ENCODE peak calls at places on chromosomes 3 and 15, in seven cellular contexts. One of them, this sample, is unnamed.

GRCh38 chr15:52337198-52337853 is 41.7 kb upstream of the MYO5C start:
- DNase-seq in fibroblast of the aortic adventitia: peak
- DNase-seq in naive thymus-derived CD4-positive, alpha-beta T cell: no peak
- DNase-seq in A549: peak
- DNase-seq in GM23338: peak
- DNase-seq in upper lobe of right lung: no peak
- DNase-seq in lower lobe of right lung: no peak
- DNase-seq in this sample: peak

GRCh38 chr3:10798600-10799367 is 17.2 kb upstream of the SLC6A11 start:
- DNase-seq in fibroblast of the aortic adventitia: no peak
- DNase-seq in naive thymus-derived CD4-positive, alpha-beta T cell: no peak
- DNase-seq in A549: no peak
- DNase-seq in GM23338: no peak
- DNase-seq in upper lobe of right lung: no peak
- DNase-seq in lower lobe of right lung: no peak
- DNase-seq in this sample: no peak

GRCh38 chr3:1348547-1348946 is 255.7 kb downstream of the CNTN6 start:
- DNase-seq in fibroblast of the aortic adventitia: peak
- DNase-seq in naive thymus-derived CD4-positive, alpha-beta T cell: no peak
- DNase-seq in A549: no peak
- DNase-seq in GM23338: peak
- DNase-seq in upper lobe of right lung: no peak
- DNase-seq in lower lobe of right lung: no peak
- DNase-seq in this sample: no peak

GRCh38 chr3:14886101-14886500 is 61.3 kb upstream of the NR2C2 start:
- DNase-seq in fibroblast of the aortic adventitia: no peak
- DNase-seq in naive thymus-derived CD4-positive, alpha-beta T cell: no peak
- DNase-seq in A549: no peak
- DNase-seq in GM23338: no peak
- DNase-seq in upper lobe of right lung: no peak
- DNase-seq in lower lobe of right lung: no peak
- DNase-seq in this sample: no peak

GRCh38 chr3:40242638-40243037 is 66.9 kb upstream of the EIF1B start:
- DNase-seq in fibroblast of the aortic adventitia: no peak
- DNase-seq in naive thymus-derived CD4-positive, alpha-beta T cell: no peak
- DNase-seq in A549: no peak
- DNase-seq in GM23338: no peak
- DNase-seq in upper lobe of right lung: no peak
- DNase-seq in lower lobe of right lung: no peak
- DNase-seq in this sample: no peak

GRCh38 chr3:194870394-194871110 is 184.9 kb downstream of the FAM43A start:
- DNase-seq in fibroblast of the aortic adventitia: peak
- DNase-seq in naive thymus-derived CD4-positive, alpha-beta T cell: no peak
- DNase-seq in A549: peak
- DNase-seq in GM23338: no peak
- DNase-seq in upper lobe of right lung: no peak
- DNase-seq in lower lobe of right lung: no peak
- DNase-seq in this sample: no peak

GRCh38 chr3:174126990-174127758 is 729.6 kb downstream of the NLGN1 start:
- DNase-seq in fibroblast of the aortic adventitia: peak
- DNase-seq in naive thymus-derived CD4-positive, alpha-beta T cell: no peak
- DNase-seq in A549: no peak
- DNase-seq in GM23338: no peak
- DNase-seq in upper lobe of right lung: no peak
- DNase-seq in lower lobe of right lung: no peak
- DNase-seq in this sample: no peak

GRCh38 chr3:41751597-41751996 is 210.3 kb downstream of the ULK4 start:
- DNase-seq in fibroblast of the aortic adventitia: no peak
- DNase-seq in naive thymus-derived CD4-positive, alpha-beta T cell: no peak
- DNase-seq in A549: no peak
- DNase-seq in GM23338: no peak
- DNase-seq in upper lobe of right lung: no peak
- DNase-seq in lower lobe of right lung: no peak
- DNase-seq in this sample: no peak

GRCh38 chr15:98713585-98714001 is 65.3 kb downstream of the IGF1R start:
- DNase-seq in fibroblast of the aortic adventitia: peak
- DNase-seq in naive thymus-derived CD4-positive, alpha-beta T cell: no peak
- DNase-seq in A549: no peak
- DNase-seq in GM23338: peak
- DNase-seq in upper lobe of right lung: no peak
- DNase-seq in lower lobe of right lung: no peak
- DNase-seq in this sample: peak

GRCh38 chr3:131163-131889 is 65.2 kb upstream of the CHL1 start:
- DNase-seq in fibroblast of the aortic adventitia: no peak
- DNase-seq in naive thymus-derived CD4-positive, alpha-beta T cell: no peak
- DNase-seq in A549: no peak
- DNase-seq in GM23338: no peak
- DNase-seq in upper lobe of right lung: no peak
- DNase-seq in lower lobe of right lung: no peak
- DNase-seq in this sample: no peak

GRCh38 chr15:42608767-42609488 is 33.5 kb downstream of the STARD9 start:
- DNase-seq in fibroblast of the aortic adventitia: no peak
- DNase-seq in naive thymus-derived CD4-positive, alpha-beta T cell: no peak
- DNase-seq in A549: no peak
- DNase-seq in GM23338: no peak
- DNase-seq in upper lobe of right lung: no peak
- DNase-seq in lower lobe of right lung: no peak
- DNase-seq in this sample: no peak

GRCh38 chr15:71810256-71811035 is at the start of gene NR2E3:
- DNase-seq in fibroblast of the aortic adventitia: no peak
- DNase-seq in naive thymus-derived CD4-positive, alpha-beta T cell: no peak
- DNase-seq in A549: no peak
- DNase-seq in GM23338: no peak
- DNase-seq in upper lobe of right lung: no peak
- DNase-seq in lower lobe of right lung: no peak
- DNase-seq in this sample: no peak

GRCh38 chr3:50119786-50120185 is 31.1 kb downstream of the RBM5 start:
- DNase-seq in fibroblast of the aortic adventitia: no peak
- DNase-seq in naive thymus-derived CD4-positive, alpha-beta T cell: no peak
- DNase-seq in A549: no peak
- DNase-seq in GM23338: no peak
- DNase-seq in upper lobe of right lung: no peak
- DNase-seq in lower lobe of right lung: peak
- DNase-seq in this sample: no peak

GRCh38 chr3:183254816-183255730 is 2.0 kb downstream of the B3GNT5 start:
- DNase-seq in fibroblast of the aortic adventitia: no peak
- DNase-seq in naive thymus-derived CD4-positive, alpha-beta T cell: no peak
- DNase-seq in A549: no peak
- DNase-seq in GM23338: no peak
- DNase-seq in upper lobe of right lung: no peak
- DNase-seq in lower lobe of right lung: no peak
- DNase-seq in this sample: no peak

DNA sequence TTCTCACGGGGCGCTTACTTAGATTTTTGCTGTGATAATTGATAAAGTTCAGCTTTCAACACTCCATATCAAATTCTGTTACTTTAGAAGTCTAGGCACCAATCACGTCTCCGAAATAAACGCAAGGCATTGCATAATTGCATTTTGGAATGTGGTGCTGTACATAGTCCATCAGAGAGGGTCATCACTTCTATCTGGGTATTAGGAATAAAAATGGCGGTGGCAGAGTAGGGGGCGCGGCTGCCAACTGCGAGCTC is 365 bp upstream of the UQCC5 start:
- DNase-seq in fibroblast of the aortic adventitia: no peak
- DNase-seq in naive thymus-derived CD4-positive, alpha-beta T cell: no peak
- DNase-seq in A549: no peak
- DNase-seq in GM23338: no peak
- DNase-seq in upper lobe of right lung: no peak
- DNase-seq in lower lobe of right lung: no peak
- DNase-seq in this sample: no peak
- H3K4me3 ChIP-seq in fibroblast of the aortic adventitia: peak
- H3K4me3 ChIP-seq in naive thymus-derived CD4-positive, alpha-beta T cell: peak
- H3K4me3 ChIP-seq in A549: peak
- H3K4me3 ChIP-seq in GM23338: peak
- H3K4me3 ChIP-seq in upper lobe of right lung: peak
- H3K4me3 ChIP-seq in lower lobe of right lung: peak
- H3K4me3 ChIP-seq in this sample: peak

GRCh38 chr3:18441521-18441920 is 16.4 kb upstream of the SATB1 start:
- DNase-seq in fibroblast of the aortic adventitia: no peak
- DNase-seq in naive thymus-derived CD4-positive, alpha-beta T cell: no peak
- DNase-seq in A549: no peak
- DNase-seq in GM23338: no peak
- DNase-seq in upper lobe of right lung: no peak
- DNase-seq in lower lobe of right lung: no peak
- DNase-seq in this sample: no peak

GRCh38 chr3:18444597-18445420 is 19.7 kb upstream of the SATB1 start:
- DNase-seq in fibroblast of the aortic adventitia: peak
- DNase-seq in naive thymus-derived CD4-positive, alpha-beta T cell: peak
- DNase-seq in A549: peak
- DNase-seq in GM23338: peak
- DNase-seq in upper lobe of right lung: peak
- DNase-seq in lower lobe of right lung: peak
- DNase-seq in this sample: peak

GRCh38 chr3:18445421-18446066 is 20.4 kb upstream of the SATB1 start:
- DNase-seq in fibroblast of the aortic adventitia: no peak
- DNase-seq in naive thymus-derived CD4-positive, alpha-beta T cell: no peak
- DNase-seq in A549: no peak
- DNase-seq in GM23338: peak
- DNase-seq in upper lobe of right lung: no peak
- DNase-seq in lower lobe of right lung: no peak
- DNase-seq in this sample: no peak

GRCh38 chr3:18443670-18444596 is 18.8 kb upstream of the SATB1 start:
- DNase-seq in fibroblast of the aortic adventitia: no peak
- DNase-seq in naive thymus-derived CD4-positive, alpha-beta T cell: no peak
- DNase-seq in A549: no peak
- DNase-seq in GM23338: peak
- DNase-seq in upper lobe of right lung: peak
- DNase-seq in lower lobe of right lung: peak
- DNase-seq in this sample: no peak

DNA sequence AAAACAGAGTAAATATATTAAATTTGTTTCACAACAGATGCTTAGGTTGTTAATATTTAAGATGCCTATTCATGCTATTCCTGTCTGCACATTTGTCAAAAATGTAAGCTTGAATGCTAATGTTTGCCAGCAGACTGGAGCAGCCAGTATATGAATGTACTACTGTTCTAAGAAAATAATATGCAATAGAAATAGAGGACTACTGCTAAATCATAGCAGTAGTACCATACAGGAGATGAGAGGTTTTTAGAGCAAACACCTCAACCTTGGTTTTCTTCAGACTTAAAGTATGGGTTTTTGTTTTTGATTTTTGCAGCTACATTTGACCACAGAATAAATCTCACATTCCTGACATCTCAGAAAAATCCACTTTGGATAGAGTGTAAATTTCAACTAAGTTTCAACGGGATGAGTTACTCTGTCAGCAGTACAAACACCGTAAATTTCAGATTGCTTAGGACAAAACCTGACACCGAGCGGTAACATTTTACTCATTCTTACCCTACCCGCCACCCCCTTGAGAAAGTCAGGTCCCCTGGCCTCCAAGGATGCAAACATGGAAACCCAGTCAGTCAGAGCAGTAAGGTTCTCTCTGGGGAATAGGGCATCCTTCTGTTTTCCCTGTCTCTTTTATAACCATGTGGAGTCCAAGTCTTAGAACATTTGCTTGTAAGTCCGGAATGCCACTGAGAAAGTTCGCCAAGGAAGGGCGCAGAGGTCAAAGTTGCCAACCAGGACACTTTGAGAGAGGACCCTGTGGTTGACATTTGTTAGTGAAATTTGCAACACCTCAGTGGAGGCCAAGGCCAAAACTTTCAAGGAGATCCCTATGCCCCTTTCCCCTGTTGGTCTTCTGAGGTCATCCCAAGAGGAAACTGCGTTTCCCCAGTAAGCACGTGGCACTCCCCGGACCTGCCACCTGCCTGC is 17.9 kb upstream of the SATB1 start:
- DNase-seq in fibroblast of the aortic adventitia: no peak
- DNase-seq in naive thymus-derived CD4-positive, alpha-beta T cell: no peak
- DNase-seq in A549: no peak
- DNase-seq in GM23338: peak
- DNase-seq in upper lobe of right lung: no peak
- DNase-seq in lower lobe of right lung: no peak
- DNase-seq in this sample: no peak
- H3K4me3 ChIP-seq in fibroblast of the aortic adventitia: no peak
- H3K4me3 ChIP-seq in naive thymus-derived CD4-positive, alpha-beta T cell: peak
- H3K4me3 ChIP-seq in A549: no peak
- H3K4me3 ChIP-seq in GM23338: peak
- H3K4me3 ChIP-seq in upper lobe of right lung: peak
- H3K4me3 ChIP-seq in lower lobe of right lung: peak
- H3K4me3 ChIP-seq in this sample: no peak

DNA sequence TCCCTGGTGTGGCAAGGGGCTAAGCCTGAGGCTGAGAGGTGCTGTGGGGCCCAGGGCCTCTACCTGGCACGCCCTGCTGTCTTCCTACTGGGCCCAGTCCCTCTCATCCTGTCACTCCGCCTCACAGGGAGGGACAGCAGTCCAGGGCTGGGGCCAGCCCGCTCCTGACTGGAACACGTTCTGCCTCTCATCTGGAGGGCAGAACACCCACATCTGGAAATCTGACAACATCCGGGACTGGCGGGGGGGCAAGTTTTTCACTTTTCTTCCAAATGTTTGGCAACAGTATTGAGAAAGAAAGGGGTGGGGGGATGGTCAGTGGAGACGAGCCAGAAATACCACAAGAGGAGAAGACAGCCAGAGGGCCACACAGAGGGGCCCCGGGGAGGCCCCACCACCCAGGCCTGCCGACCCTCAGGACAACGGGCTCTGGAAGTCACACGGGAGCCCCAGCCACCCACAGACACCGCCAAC is 1.8 kb upstream of the MYL3 start:
- DNase-seq in fibroblast of the aortic adventitia: peak
- DNase-seq in naive thymus-derived CD4-positive, alpha-beta T cell: no peak
- DNase-seq in A549: no peak
- DNase-seq in GM23338: no peak
- DNase-seq in upper lobe of right lung: peak
- DNase-seq in lower lobe of right lung: peak
- DNase-seq in this sample: peak
- H3K4me3 ChIP-seq in fibroblast of the aortic adventitia: no peak
- H3K4me3 ChIP-seq in naive thymus-derived CD4-positive, alpha-beta T cell: no peak
- H3K4me3 ChIP-seq in A549: no peak
- H3K4me3 ChIP-seq in GM23338: no peak
- H3K4me3 ChIP-seq in upper lobe of right lung: no peak
- H3K4me3 ChIP-seq in lower lobe of right lung: no peak
- H3K4me3 ChIP-seq in this sample: no peak

GRCh38 chr3:126376464-126376863 is 18.2 kb upstream of the CFAP100 start:
- DNase-seq in fibroblast of the aortic adventitia: no peak
- DNase-seq in naive thymus-derived CD4-positive, alpha-beta T cell: no peak
- DNase-seq in A549: no peak
- DNase-seq in GM23338: no peak
- DNase-seq in upper lobe of right lung: no peak
- DNase-seq in lower lobe of right lung: no peak
- DNase-seq in this sample: no peak

GRCh38 chr3:126378341-126378751 is 16.4 kb upstream of the CFAP100 start:
- DNase-seq in fibroblast of the aortic adventitia: no peak
- DNase-seq in naive thymus-derived CD4-positive, alpha-beta T cell: no peak
- DNase-seq in A549: no peak
- DNase-seq in GM23338: no peak
- DNase-seq in upper lobe of right lung: peak
- DNase-seq in lower lobe of right lung: no peak
- DNase-seq in this sample: no peak

GRCh38 chr3:126373682-126374601 is 16.7 kb upstream of the KLF15 start:
- DNase-seq in fibroblast of the aortic adventitia: peak
- DNase-seq in naive thymus-derived CD4-positive, alpha-beta T cell: no peak
- DNase-seq in A549: no peak
- DNase-seq in GM23338: no peak
- DNase-seq in upper lobe of right lung: peak
- DNase-seq in lower lobe of right lung: no peak
- DNase-seq in this sample: peak

GRCh38 chr3:126377211-126377610 is 17.5 kb upstream of the CFAP100 start:
- DNase-seq in fibroblast of the aortic adventitia: no peak
- DNase-seq in naive thymus-derived CD4-positive, alpha-beta T cell: no peak
- DNase-seq in A549: no peak
- DNase-seq in GM23338: no peak
- DNase-seq in upper lobe of right lung: no peak
- DNase-seq in lower lobe of right lung: no peak
- DNase-seq in this sample: no peak

GRCh38 chr3:126375835-126376331 is 18.7 kb upstream of the KLF15 start:
- DNase-seq in fibroblast of the aortic adventitia: no peak
- DNase-seq in naive thymus-derived CD4-positive, alpha-beta T cell: no peak
- DNase-seq in A549: no peak
- DNase-seq in GM23338: no peak
- DNase-seq in upper lobe of right lung: peak
- DNase-seq in lower lobe of right lung: no peak
- DNase-seq in this sample: no peak
- H3K4me3 ChIP-seq in fibroblast of the aortic adventitia: no peak
- H3K4me3 ChIP-seq in naive thymus-derived CD4-positive, alpha-beta T cell: no peak
- H3K4me3 ChIP-seq in A549: no peak
- H3K4me3 ChIP-seq in GM23338: no peak
- H3K4me3 ChIP-seq in upper lobe of right lung: no peak
- H3K4me3 ChIP-seq in lower lobe of right lung: no peak
- H3K4me3 ChIP-seq in this sample: no peak